ENCODE peak calls at places on chromosomes 4 and X, in five cellular contexts. S, W, D, M and H are unnamed samples.

GRCh38 chrX:5876984-5877655 is 351.5 kb downstream of the NLGN4X start:
- DNase-seq in S (no peak), W (peak; percentile 70), D (no peak), M (no peak), H (no peak)

GRCh38 chrX:122512561-122513072 is 671.5 kb upstream of the GRIA3 start:
- DNase-seq in S (no peak), W (no peak), D (no peak), M (no peak), H (no peak)

GRCh38 chr4:180164799-180165198 is 2078.4 kb upstream of the TENM3 start:
- DNase-seq in S (no peak), W (no peak), D (no peak), M (peak; percentile 17), H (no peak)

GRCh38 chr4:36402008-36402758 is 120.8 kb downstream of the DTHD1 start:
- DNase-seq in S (no peak), W (no peak), D (no peak), M (no peak), H (no peak)

GRCh38 chr4:120156115-120156718 is 89.6 kb upstream of the MAD2L1 start:
- DNase-seq in S (no peak), W (no peak), D (no peak), M (peak; percentile 90), H (no peak)

GRCh38 chr4:95949808-95950207 is 109.9 kb downstream of the PDHA2 start:
- DNase-seq in S (no peak), W (no peak), D (no peak), M (no peak), H (no peak)

GRCh38 chr4:161133877-161134276 is 1029.9 kb downstream of the FSTL5 start:
- DNase-seq in S (no peak), W (no peak), D (no peak), M (no peak), H (no peak)

GRCh38 chrX:11363069-11363594 is 69.9 kb downstream of the AMELX start:
- DNase-seq in S (no peak), W (no peak), D (no peak), M (no peak), H (no peak)

GRCh38 chr4:26455571-26455970 is 34.7 kb downstream of the CCKAR start:
- DNase-seq in S (no peak), W (no peak), D (no peak), M (no peak), H (no peak)

GRCh38 chr4:78417603-78418002 is 134.0 kb upstream of the ANXA3 start:
- DNase-seq in S (no peak), W (peak; percentile 50), D (no peak), M (no peak), H (no peak)

GRCh38 chr4:164874791-164875190 is 2.2 kb upstream of the APELA start:
- DNase-seq in S (no peak), W (no peak), D (no peak), M (no peak), H (no peak)

GRCh38 chrX:136162827-136163427 is 15.6 kb downstream of the FHL1 start:
- DNase-seq in S (no peak), W (peak; percentile 85), D (peak; percentile 33), M (peak; percentile 64), H (no peak)

GRCh38 chrX:74382613-74383012 is 38.7 kb upstream of the SLC16A2 start:
- DNase-seq in S (peak; percentile 63), W (peak; percentile 90), D (peak; percentile 28), M (peak; percentile 63), H (peak; percentile 26)

GRCh38 chrX:85828771-85829170 is 218.6 kb downstream of the CHM start:
- DNase-seq in S (no peak), W (no peak), D (no peak), M (no peak), H (no peak)

GRCh38 chr4:123783091-123783765 is 386.6 kb downstream of the SPRY1 start:
- DNase-seq in S (no peak), W (no peak), D (no peak), M (peak; percentile 33), H (no peak)

GRCh38 chr4:144507309-144508101 is 138.5 kb upstream of the HHIP start:
- DNase-seq in S (no peak), W (no peak), D (no peak), M (peak; percentile 29), H (no peak)

GRCh38 chrX:123807825-123808416 is 51.9 kb upstream of the XIAP start:
- DNase-seq in S (no peak), W (no peak), D (no peak), M (no peak), H (no peak)

GRCh38 chr4:89193828-89194227 is 82.5 kb downstream of the TIGD2 start:
- DNase-seq in S (no peak), W (no peak), D (no peak), M (no peak), H (no peak)

GRCh38 chrX:151901821-151902220 is 10.9 kb upstream of the MAGEA4 start:
- DNase-seq in S (no peak), W (no peak), D (no peak), M (no peak), H (no peak)

GRCh38 chrX:25941087-25941486 is 197.1 kb upstream of the MAGEB18 start:
- DNase-seq in S (no peak), W (no peak), D (no peak), M (peak; percentile 28), H (no peak)

GRCh38 chr4:172698256-172698655 is 470.4 kb upstream of the GALNT7 start:
- DNase-seq in S (no peak), W (no peak), D (no peak), M (peak; percentile 8), H (no peak)

GRCh38 chr4:110633358-110634319 is 10.8 kb upstream of the PITX2 start:
- DNase-seq in S (no peak), W (peak; percentile 76), D (no peak), M (no peak), H (no peak)

GRCh38 chrX:110286126-110286525 is 31.8 kb downstream of the AMMECR1 start:
- DNase-seq in S (no peak), W (no peak), D (no peak), M (peak; percentile 85), H (no peak)

GRCh38 chrX:132948648-132949260 is 9.7 kb downstream of the HS6ST2 start:
- DNase-seq in S (no peak), W (peak; percentile 58), D (no peak), M (no peak), H (no peak)

GRCh38 chrX:10121787-10122186 is 35.0 kb upstream of the CLCN4 start:
- DNase-seq in S (no peak), W (no peak), D (no peak), M (no peak), H (no peak)

GRCh38 chr4:180106997-180107396 is 2136.2 kb upstream of the TENM3 start:
- DNase-seq in S (no peak), W (no peak), D (no peak), M (no peak), H (no peak)

GRCh38 chrX:64571011-64571410 is 175.8 kb upstream of the MTMR8 start:
- DNase-seq in S (no peak), W (peak; percentile 51), D (no peak), M (no peak), H (no peak)

GRCh38 chrX:64570204-64570603 is 175.0 kb upstream of the MTMR8 start:
- DNase-seq in S (no peak), W (peak; percentile 49), D (no peak), M (no peak), H (no peak)
- TF ChIP-seq CTCF in S (no peak), W (peak; percentile 78), D (no peak), M (no peak), H (no peak)

GRCh38 chr4:13348216-13348615 is 135.9 kb downstream of the RAB28 start:
- DNase-seq in S (no peak), W (no peak), D (no peak), M (no peak), H (no peak)

GRCh38 chr4:13349096-13349495 is 135.0 kb downstream of the RAB28 start:
- DNase-seq in S (no peak), W (no peak), D (no peak), M (peak; percentile 70), H (no peak)

GRCh38 chr4:13347517-13348125 is 136.5 kb downstream of the RAB28 start:
- DNase-seq in S (no peak), W (no peak), D (no peak), M (no peak), H (no peak)

GRCh38 chr4:13340672-13341071 is 143.5 kb downstream of the RAB28 start:
- DNase-seq in S (no peak), W (no peak), D (no peak), M (no peak), H (no peak)

DNA sequence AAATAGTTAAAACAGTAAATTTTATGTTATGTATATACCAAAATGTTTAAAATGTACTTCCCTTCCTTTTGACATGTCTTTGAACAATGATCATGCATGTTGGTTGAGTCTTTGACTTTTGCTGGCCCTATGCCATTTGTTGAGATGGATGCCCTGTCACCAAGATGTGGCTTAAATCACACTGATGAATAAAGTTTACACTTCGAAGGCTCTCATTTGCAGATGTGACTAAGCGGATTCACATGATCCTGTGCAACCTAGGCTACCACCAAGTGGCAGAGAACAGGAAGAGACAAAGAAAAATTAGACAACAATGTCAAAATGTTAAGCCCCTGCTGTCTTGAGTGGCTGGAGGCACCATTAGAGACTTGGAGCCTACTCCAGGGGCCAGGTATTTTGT is 139.9 kb downstream of the RAB28 start:
- DNase-seq in S (no peak), W (no peak), D (no peak), M (no peak), H (no peak)
- TF ChIP-seq CTCF in S (no peak), W (no peak), D (no peak), M (no peak), H (no peak)

DNA sequence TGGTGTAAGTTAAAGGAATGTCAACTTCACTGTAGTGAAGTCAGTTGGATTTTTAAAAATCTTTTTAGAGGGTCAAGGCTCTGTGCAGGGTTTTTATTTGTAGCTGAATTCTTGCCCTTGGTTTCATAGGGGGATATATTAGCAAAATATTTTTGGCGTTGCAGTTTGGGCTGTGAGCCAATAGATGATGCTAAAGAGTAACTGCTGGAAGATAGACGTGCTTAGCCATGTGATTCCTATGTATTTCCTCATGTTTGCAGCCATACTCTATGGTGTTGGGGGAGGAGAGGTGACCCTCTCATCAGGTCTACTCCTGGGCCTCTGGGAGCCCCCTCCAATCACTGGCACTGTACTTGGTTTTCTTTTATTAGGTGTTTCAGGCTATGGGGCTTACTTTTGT is 246.7 kb upstream of the ARHGAP24 start:
- DNase-seq in S (no peak), W (no peak), D (no peak), M (no peak), H (no peak)
- TF ChIP-seq CTCF in S (no peak), W (peak; percentile 51), D (no peak), M (no peak), H (no peak)

GRCh38 chrX:54449929-54450328 is 9.7 kb downstream of the TSR2 start:
- DNase-seq in S (no peak), W (no peak), D (no peak), M (no peak), H (no peak)

GRCh38 chrX:54447461-54447860 is 7.3 kb downstream of the TSR2 start:
- DNase-seq in S (no peak), W (peak; percentile 71), D (no peak), M (peak; percentile 13), H (no peak)

DNA sequence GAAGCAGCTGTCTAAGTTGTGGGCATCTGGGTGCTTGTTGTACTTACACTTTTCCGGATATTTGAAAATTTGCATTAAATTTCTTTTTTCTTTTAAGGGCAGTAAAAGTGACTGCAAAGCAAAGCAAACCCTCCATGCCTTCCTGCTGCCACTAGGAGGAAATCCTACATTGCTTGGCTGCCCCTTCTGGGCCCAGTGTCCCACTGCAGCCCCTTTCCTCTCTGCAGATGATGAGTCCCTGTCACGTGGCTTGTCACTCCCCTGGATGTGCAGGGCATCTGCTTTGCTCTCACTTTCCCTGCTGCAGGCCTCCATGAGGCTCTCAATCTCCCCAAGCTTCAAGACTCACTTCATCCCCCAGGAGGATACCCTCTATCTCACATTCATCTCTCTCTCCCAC is 12.7 kb downstream of the TSR2 start:
- DNase-seq in S (no peak), W (peak; percentile 81), D (no peak), M (peak; percentile 20), H (no peak)
- TF ChIP-seq CTCF in S (no peak), W (peak; percentile 77), D (no peak), M (peak; percentile 35), H (no peak)